ENCODE peak calls at places on chromosomes 11 and 22, in nine cellular contexts. J is GM23338; T is GM12865; S is amniotic stem cell; F is AG04450; N is ureter; C is lower leg skin; M is activated T-cell treated with anti-CD3 and anti-CD28 coated beads for 1 hour; Y is stimulated activated CD4-positive, alpha-beta T cell treated with anti-CD3 and anti-CD28 coated beads, Interleukin-1b, Interleukin-23, amount 100 ng/mL, for 24 hours. X is an unnamed sample.

GRCh38 chr22:17786435-17787158 is 12.3 kb upstream of the BID start:
- DNase-seq in J (peak), T (no peak), S (no peak), F (no peak), N (no peak), C (peak), M (no peak), Y (no peak), X (peak)

GRCh38 chr22:31915499-31916065 is 28.8 kb upstream of the YWHAH start:
- DNase-seq in J (no peak), T (peak), S (no peak), F (no peak), N (no peak), C (no peak), M (no peak), Y (no peak), X (no peak)

GRCh38 chr11:72263363-72263762 is 19.4 kb upstream of the PHOX2A start:
- DNase-seq in J (no peak), T (peak), S (no peak), F (peak), N (no peak), C (no peak), M (no peak), Y (no peak), X (peak)

GRCh38 chr11:78397398-78397797 is 20.2 kb downstream of the GAB2 start:
- DNase-seq in J (no peak), T (peak), S (no peak), F (no peak), N (no peak), C (no peak), M (no peak), Y (no peak), X (no peak)

GRCh38 chr11:86978756-86979608 is 23.8 kb upstream of the FZD4 start:
- DNase-seq in J (peak), T (peak), S (peak), F (no peak), N (no peak), C (no peak), M (no peak), Y (no peak), X (peak)

GRCh38 chr22:44623771-44624510 is 78.1 kb upstream of the PRR5 start:
- DNase-seq in J (peak), T (peak), S (no peak), F (no peak), N (no peak), C (no peak), M (no peak), Y (no peak), X (no peak)

GRCh38 chr11:69497221-69497787 is 15.8 kb downstream of the LINC01488 start:
- DNase-seq in J (peak), T (no peak), S (peak), F (peak), N (peak), C (no peak), M (no peak), Y (no peak), X (peak)

GRCh38 chr11:111021131-111021530 is 224.4 kb upstream of the POU2AF2 start:
- DNase-seq in J (peak), T (no peak), S (no peak), F (no peak), N (no peak), C (no peak), M (no peak), Y (no peak), X (no peak)

GRCh38 chr11:132496341-132496740 is 1036.0 kb downstream of the OPCML start:
- DNase-seq in J (no peak), T (no peak), S (no peak), F (no peak), N (no peak), C (no peak), M (no peak), Y (no peak), X (no peak)

GRCh38 chr22:37906364-37907008 is 389 bp downstream of the MICALL1 start:
- DNase-seq in J (peak), T (peak), S (no peak), F (no peak), N (no peak), C (no peak), M (peak), Y (no peak), X (no peak)

GRCh38 chr22:44167501-44167900 is 13.2 kb upstream of the PARVG start:
- DNase-seq in J (no peak), T (no peak), S (no peak), F (no peak), N (no peak), C (no peak), M (no peak), Y (no peak), X (no peak)

GRCh38 chr11:96097844-96098421 is 174.0 kb upstream of the MTMR2 start:
- DNase-seq in J (no peak), T (no peak), S (no peak), F (no peak), N (no peak), C (no peak), M (no peak), Y (no peak), X (no peak)

GRCh38 chr11:48111941-48112340 is 104.7 kb upstream of the OR4B1 start:
- DNase-seq in J (no peak), T (no peak), S (no peak), F (no peak), N (peak), C (peak), M (no peak), Y (no peak), X (no peak)

GRCh38 chr11:59204736-59205135 is 8.0 kb downstream of the MPEG1 start:
- DNase-seq in J (no peak), T (no peak), S (no peak), F (no peak), N (no peak), C (no peak), M (no peak), Y (no peak), X (no peak)

X was measured in astrocyte of the cerebellum.